ENCODE peak calls at places on chromosomes 12 and 14, in eight cellular contexts. C is CD8-positive, alpha-beta T cell; D is IMR-90; T is dorsolateral prefrontal cortex; X is Peyer's patch; G is lower lobe of right lung; J is effector memory CD4-positive, alpha-beta T cell; Y is right lobe of liver. E is an unnamed sample.

GRCh38 chr14:20477211-20477876 is 8.1 kb downstream of the PNP start:
- DNase-seq in C (peak), D (peak), T (no peak), X (no peak), G (peak), J (peak), Y (peak), E (peak)

GRCh38 chr12:12528361-12529092 is 34.1 kb downstream of the DUSP16 start:
- DNase-seq in C (no peak), D (no peak), T (no peak), X (no peak), G (no peak), J (no peak), Y (no peak), E (no peak)

GRCh38 chr12:6066651-6067050 is 57.8 kb downstream of the VWF start:
- DNase-seq in C (no peak), D (no peak), T (no peak), X (no peak), G (no peak), J (no peak), Y (no peak), E (no peak)

GRCh38 chr12:47900480-47901129 is 4.2 kb downstream of the VDR start:
- DNase-seq in C (no peak), D (no peak), T (no peak), X (peak), G (peak), J (no peak), Y (no peak), E (no peak)

GRCh38 chr12:109734219-109735000 is 20.8 kb downstream of the FAM222A start:
- DNase-seq in C (no peak), D (peak), T (no peak), X (peak), G (peak), J (no peak), Y (peak), E (no peak)

GRCh38 chr14:68020493-68020892 is 200.9 kb downstream of the RAD51B start:
- DNase-seq in C (no peak), D (no peak), T (no peak), X (no peak), G (no peak), J (no peak), Y (no peak), E (no peak)

GRCh38 chr12:119153477-119154434 is 25.0 kb upstream of the HSPB8 start:
- DNase-seq in C (no peak), D (peak), T (no peak), X (peak), G (peak), J (no peak), Y (peak), E (no peak)

GRCh38 chr14:69288001-69288771 is 28.2 kb downstream of the GALNT16 start:
- DNase-seq in C (peak), D (peak), T (peak), X (peak), G (no peak), J (no peak), Y (peak), E (no peak)

GRCh38 chr14:54857830-54858269 is 44.8 kb downstream of the GCH1 start:
- DNase-seq in C (no peak), D (no peak), T (no peak), X (no peak), G (no peak), J (no peak), Y (no peak), E (no peak)

GRCh38 chr12:28536088-28536487 is 345.8 kb downstream of the CCDC91 start:
- DNase-seq in C (no peak), D (peak), T (no peak), X (no peak), G (no peak), J (no peak), Y (no peak), E (no peak)

GRCh38 chr14:39060818-39061437 is 42.1 kb downstream of the SEC23A start:
- DNase-seq in C (no peak), D (no peak), T (no peak), X (no peak), G (no peak), J (no peak), Y (no peak), E (no peak)

GRCh38 chr12:5200276-5201087 is 156.8 kb downstream of the KCNA5 start:
- DNase-seq in C (no peak), D (peak), T (peak), X (peak), G (peak), J (no peak), Y (peak), E (no peak)

GRCh38 chr14:102774391-102775153 is 2.7 kb upstream of the TRAF3 start:
- DNase-seq in C (peak), D (peak), T (peak), X (peak), G (no peak), J (peak), Y (no peak), E (peak)

GRCh38 chr12:64598831-64599230 is 11.5 kb upstream of the RASSF3 start:
- DNase-seq in C (no peak), D (no peak), T (no peak), X (no peak), G (no peak), J (no peak), Y (peak), E (no peak)

GRCh38 chr12:5567021-5567744 is 135.3 kb downstream of the NTF3 start:
- DNase-seq in C (no peak), D (peak), T (no peak), X (no peak), G (no peak), J (no peak), Y (no peak), E (no peak)

GRCh38 chr12:109016016-109016415 is 4.9 kb downstream of the SVOP start:
- DNase-seq in C (no peak), D (no peak), T (no peak), X (no peak), G (no peak), J (no peak), Y (no peak), E (no peak)

GRCh38 chr14:24184104-24184970 is 4.3 kb downstream of the IPO4 start:
- DNase-seq in C (no peak), D (no peak), T (no peak), X (no peak), G (no peak), J (no peak), Y (no peak), E (no peak)

GRCh38 chr14:106850913-106851825 is 1324.8 kb downstream of the TMEM121 start:
- DNase-seq in C (no peak), D (no peak), T (no peak), X (peak), G (no peak), J (no peak), Y (no peak), E (no peak)
- H3K4me3 ChIP-seq in C (no peak), D (no peak), T (no peak), X (peak), G (no peak), J (no peak), Y (no peak), E (no peak)

GRCh38 chr12:71000255-71000654 is 79.7 kb upstream of the PTPRR start:
- DNase-seq in C (no peak), D (no peak), T (no peak), X (no peak), G (no peak), J (no peak), Y (no peak), E (no peak)

GRCh38 chr12:70989232-70989631 is 68.7 kb upstream of the PTPRR start:
- DNase-seq in C (no peak), D (no peak), T (no peak), X (no peak), G (no peak), J (no peak), Y (no peak), E (no peak)

DNA sequence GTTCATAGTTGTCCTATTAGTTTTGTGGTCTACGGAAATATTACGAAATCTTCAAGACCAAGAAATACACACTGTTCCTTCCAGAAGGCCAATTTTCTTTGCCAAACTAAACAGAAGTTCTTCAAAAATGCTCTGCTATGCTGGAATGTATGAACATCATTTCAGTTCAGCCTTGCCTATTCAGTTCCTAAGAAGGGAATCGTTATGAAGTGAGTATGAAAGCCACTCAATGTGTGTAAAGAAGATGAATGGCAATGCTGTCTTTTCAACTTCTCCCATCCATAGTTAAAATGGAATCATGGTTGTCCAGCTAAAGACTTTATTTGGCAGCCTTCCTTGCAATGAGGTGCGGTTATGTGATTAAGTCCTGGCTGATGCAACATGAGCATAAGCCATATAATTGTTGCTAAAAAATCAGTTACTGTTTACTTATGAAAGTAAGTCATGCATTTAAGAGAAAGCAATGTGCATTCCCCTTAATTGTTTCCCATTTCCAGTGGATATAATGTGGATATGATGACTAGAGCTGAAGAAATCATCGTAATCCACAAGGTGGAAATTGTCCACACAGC is 73.8 kb upstream of the PTPRR start:
- DNase-seq in C (no peak), D (peak), T (no peak), X (no peak), G (no peak), J (no peak), Y (no peak), E (no peak)
- H3K27ac ChIP-seq in C (no peak), D (peak), T (no peak), X (peak), G (no peak), J (no peak), Y (no peak), E (no peak)

GRCh38 chr12:24565300-24565699 is 383.6 kb downstream of the BCAT1 start:
- DNase-seq in C (no peak), D (no peak), T (no peak), X (no peak), G (no peak), J (no peak), Y (no peak), E (no peak)

GRCh38 chr12:24561411-24561871 is 387.5 kb downstream of the BCAT1 start:
- DNase-seq in C (no peak), D (peak), T (no peak), X (no peak), G (no peak), J (no peak), Y (peak), E (no peak)

GRCh38 chr12:24560867-24561266 is 388.0 kb downstream of the BCAT1 start:
- DNase-seq in C (no peak), D (no peak), T (no peak), X (no peak), G (no peak), J (no peak), Y (no peak), E (no peak)

GRCh38 chr12:24561882-24562760 is 386.8 kb downstream of the BCAT1 start:
- DNase-seq in C (no peak), D (peak), T (no peak), X (peak), G (peak), J (no peak), Y (peak), E (no peak)

DNA sequence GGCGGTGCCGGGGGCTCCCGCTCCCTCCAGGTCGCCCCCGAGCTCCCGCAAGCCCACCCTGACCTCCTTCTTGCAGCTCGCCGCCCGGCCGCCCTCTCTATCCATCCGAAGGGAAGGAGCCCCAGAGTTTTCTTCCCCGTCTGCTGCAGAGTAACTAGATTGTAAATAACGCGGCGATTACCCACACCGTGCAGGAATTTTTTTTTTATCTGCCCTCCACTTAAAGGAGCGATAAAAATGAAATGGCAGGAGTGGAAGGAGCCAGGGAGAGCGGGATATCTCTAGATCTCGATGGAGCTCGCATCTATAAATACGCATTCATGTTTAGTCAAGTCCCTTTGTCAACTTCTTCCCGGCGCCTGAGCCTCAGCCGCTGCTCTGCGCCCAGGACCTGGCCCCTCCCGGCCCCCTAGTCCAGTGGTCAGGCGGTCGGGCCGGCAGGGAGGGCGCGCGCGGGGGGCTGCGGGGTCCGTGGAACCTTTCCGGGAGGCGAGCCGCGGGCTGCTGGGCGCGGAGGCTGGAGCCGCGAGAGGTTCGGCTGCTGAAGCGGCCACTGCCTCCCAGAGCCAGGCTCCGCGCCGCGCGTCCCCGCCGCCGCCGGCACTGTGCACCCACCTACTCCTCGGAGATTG is 386.0 kb downstream of the BCAT1 start:
- DNase-seq in C (no peak), D (peak), T (no peak), X (no peak), G (peak), J (no peak), Y (peak), E (no peak)
- H3K4me3 ChIP-seq in C (no peak), D (peak), T (peak), X (peak), G (peak), J (no peak), Y (peak), E (no peak)

GRCh38 chr14:101709962-101710891 is 51.3 kb upstream of the PPP2R5C start:
- DNase-seq in C (peak), D (no peak), T (no peak), X (no peak), G (no peak), J (no peak), Y (peak), E (no peak)
- H3K27ac ChIP-seq in C (no peak), D (no peak), T (no peak), X (no peak), G (no peak), J (no peak), Y (no peak), E (peak)

GRCh38 chr14:22569749-22570131 is 19.3 kb downstream of the DAD1 start:
- DNase-seq in C (no peak), D (no peak), T (no peak), X (no peak), G (no peak), J (no peak), Y (no peak), E (no peak)
- H3K4me3 ChIP-seq in C (peak), D (no peak), T (no peak), X (no peak), G (no peak), J (peak), Y (no peak), E (peak)

GRCh38 chr12:16604853-16605252 is 1.1 kb downstream of the LMO3 start:
- DNase-seq in C (no peak), D (no peak), T (no peak), X (no peak), G (peak), J (no peak), Y (no peak), E (no peak)
- H3K27ac ChIP-seq in C (no peak), D (no peak), T (peak), X (peak), G (peak), J (no peak), Y (no peak), E (no peak)

DNA sequence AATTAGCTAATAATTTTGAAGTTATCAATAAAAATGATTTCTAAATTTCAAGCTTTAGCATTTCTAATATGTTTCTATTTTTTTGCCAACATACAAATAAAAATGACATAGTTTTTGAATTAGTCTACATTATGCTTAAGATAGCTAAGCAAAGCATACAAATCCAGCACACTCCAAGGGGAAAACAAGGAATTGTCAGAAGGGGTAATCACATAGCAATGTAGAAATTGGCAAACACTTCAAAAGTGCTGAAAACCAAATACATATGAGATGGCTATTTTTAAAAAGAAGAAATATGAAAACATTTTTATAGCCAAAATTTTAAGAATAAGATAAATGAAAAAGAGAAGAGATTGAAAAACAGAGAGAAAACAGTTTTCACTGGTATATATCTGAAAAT is 308.1 kb downstream of the SLC6A15 start:
- DNase-seq in C (no peak), D (no peak), T (no peak), X (no peak), G (no peak), J (no peak), Y (no peak), E (no peak)
- H3K4me3 ChIP-seq in C (no peak), D (no peak), T (no peak), X (no peak), G (no peak), J (no peak), Y (no peak), E (no peak)

DNA sequence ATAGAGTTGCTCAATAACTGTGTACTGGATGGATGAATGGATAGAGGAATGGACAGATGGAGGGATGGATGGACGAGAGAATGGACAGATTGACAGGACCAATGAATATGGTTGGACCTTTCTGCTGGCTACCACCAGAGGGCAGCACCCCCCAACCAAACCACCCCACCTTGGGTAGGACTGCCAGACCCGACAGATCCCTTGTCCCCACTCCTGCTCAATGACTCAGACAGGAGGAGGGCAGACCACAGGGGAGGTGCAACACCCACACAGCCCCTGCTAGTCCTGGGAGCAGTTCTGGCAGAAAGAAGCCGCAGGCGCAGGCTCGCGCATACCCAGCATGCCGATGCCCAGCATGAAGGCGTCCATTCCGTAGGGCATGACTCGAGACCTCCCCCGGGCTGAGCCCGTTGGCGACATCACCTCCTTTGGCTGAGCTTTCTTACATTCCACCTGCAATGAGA is 12.4 kb downstream of the MSI1 start:
- DNase-seq in C (peak), D (peak), T (peak), X (peak), G (peak), J (peak), Y (peak), E (peak)
- H3K27ac ChIP-seq in C (no peak), D (no peak), T (no peak), X (no peak), G (no peak), J (no peak), Y (no peak), E (no peak)

GRCh38 chr14:63205850-63206249 is 1.6 kb downstream of the RHOJ start:
- DNase-seq in C (no peak), D (peak), T (no peak), X (no peak), G (no peak), J (no peak), Y (no peak), E (no peak)
- H3K4me3 ChIP-seq in C (no peak), D (peak), T (peak), X (no peak), G (peak), J (no peak), Y (no peak), E (no peak)

GRCh38 chr12:43861847-43862150 is 25.9 kb downstream of the TMEM117 start:
- DNase-seq in C (no peak), D (no peak), T (no peak), X (no peak), G (no peak), J (no peak), Y (no peak), E (no peak)
- H3K27ac ChIP-seq in C (no peak), D (no peak), T (no peak), X (no peak), G (no peak), J (no peak), Y (no peak), E (no peak)

E was measured in CD8-positive, alpha-beta memory T cell.